ENCODE peak calls at places on chromosome 12, in four cellular contexts. One of them, this sample, is unnamed.

GRCh38 chr12:64796205-64796845 is 28.1 kb upstream of the TBC1D30 start:
- DNase-seq in stimulated activated CD4-positive, alpha-beta T cell treated with anti-CD3 and anti-CD28 coated beads, Interleukin-15, amount 100 ng/mL, for 1 hour: no peak
- DNase-seq in renal cortical epithelial cell: peak; percentile 94
- DNase-seq in activated T-cell treated with anti-CD3 and anti-CD28 coated beads, Interleukin-2, amount 50 U/mL, for 72 hours: peak; percentile 73
- DNase-seq in this sample: peak; percentile 30

GRCh38 chr12:123075591-123076171 is 75.2 kb downstream of the PITPNM2 start:
- DNase-seq in stimulated activated CD4-positive, alpha-beta T cell treated with anti-CD3 and anti-CD28 coated beads, Interleukin-15, amount 100 ng/mL, for 1 hour: peak; percentile 56
- DNase-seq in renal cortical epithelial cell: no peak
- DNase-seq in activated T-cell treated with anti-CD3 and anti-CD28 coated beads, Interleukin-2, amount 50 U/mL, for 72 hours: peak; percentile 81
- DNase-seq in this sample: peak; percentile 86

GRCh38 chr12:79939728-79940306 is 4.9 kb upstream of the PPP1R12A start:
- DNase-seq in stimulated activated CD4-positive, alpha-beta T cell treated with anti-CD3 and anti-CD28 coated beads, Interleukin-15, amount 100 ng/mL, for 1 hour: no peak
- DNase-seq in renal cortical epithelial cell: no peak
- DNase-seq in activated T-cell treated with anti-CD3 and anti-CD28 coated beads, Interleukin-2, amount 50 U/mL, for 72 hours: no peak
- DNase-seq in this sample: no peak

GRCh38 chr12:95118138-95118787 is 44.8 kb upstream of the NR2C1 start:
- DNase-seq in stimulated activated CD4-positive, alpha-beta T cell treated with anti-CD3 and anti-CD28 coated beads, Interleukin-15, amount 100 ng/mL, for 1 hour: no peak
- DNase-seq in renal cortical epithelial cell: peak; percentile 97
- DNase-seq in activated T-cell treated with anti-CD3 and anti-CD28 coated beads, Interleukin-2, amount 50 U/mL, for 72 hours: no peak
- DNase-seq in this sample: no peak

GRCh38 chr12:93453633-93454032 is 11.9 kb upstream of the UBE2N start:
- DNase-seq in stimulated activated CD4-positive, alpha-beta T cell treated with anti-CD3 and anti-CD28 coated beads, Interleukin-15, amount 100 ng/mL, for 1 hour: no peak
- DNase-seq in renal cortical epithelial cell: peak; percentile 89
- DNase-seq in activated T-cell treated with anti-CD3 and anti-CD28 coated beads, Interleukin-2, amount 50 U/mL, for 72 hours: no peak
- DNase-seq in this sample: no peak

GRCh38 chr12:47014474-47014873 is 64.9 kb upstream of the PCED1B start:
- DNase-seq in stimulated activated CD4-positive, alpha-beta T cell treated with anti-CD3 and anti-CD28 coated beads, Interleukin-15, amount 100 ng/mL, for 1 hour: no peak
- DNase-seq in renal cortical epithelial cell: peak; percentile 90
- DNase-seq in activated T-cell treated with anti-CD3 and anti-CD28 coated beads, Interleukin-2, amount 50 U/mL, for 72 hours: no peak
- DNase-seq in this sample: no peak

GRCh38 chr12:52156757-52157565 is 34.9 kb downstream of the KRT80 start:
- DNase-seq in stimulated activated CD4-positive, alpha-beta T cell treated with anti-CD3 and anti-CD28 coated beads, Interleukin-15, amount 100 ng/mL, for 1 hour: peak; percentile 51
- DNase-seq in renal cortical epithelial cell: no peak
- DNase-seq in activated T-cell treated with anti-CD3 and anti-CD28 coated beads, Interleukin-2, amount 50 U/mL, for 72 hours: peak; percentile 81
- DNase-seq in this sample: peak; percentile 64

GRCh38 chr12:16606936-16607335 is 974 bp upstream of the LMO3 start:
- DNase-seq in stimulated activated CD4-positive, alpha-beta T cell treated with anti-CD3 and anti-CD28 coated beads, Interleukin-15, amount 100 ng/mL, for 1 hour: no peak
- DNase-seq in renal cortical epithelial cell: no peak
- DNase-seq in activated T-cell treated with anti-CD3 and anti-CD28 coated beads, Interleukin-2, amount 50 U/mL, for 72 hours: no peak
- DNase-seq in this sample: no peak

GRCh38 chr12:1928439-1929121 is 10.1 kb upstream of the CACNA2D4 start:
- DNase-seq in stimulated activated CD4-positive, alpha-beta T cell treated with anti-CD3 and anti-CD28 coated beads, Interleukin-15, amount 100 ng/mL, for 1 hour: no peak
- DNase-seq in renal cortical epithelial cell: no peak
- DNase-seq in activated T-cell treated with anti-CD3 and anti-CD28 coated beads, Interleukin-2, amount 50 U/mL, for 72 hours: no peak
- DNase-seq in this sample: no peak

GRCh38 chr12:15152456-15152855 is 68.8 kb downstream of the RERG start:
- DNase-seq in stimulated activated CD4-positive, alpha-beta T cell treated with anti-CD3 and anti-CD28 coated beads, Interleukin-15, amount 100 ng/mL, for 1 hour: no peak
- DNase-seq in renal cortical epithelial cell: peak; percentile 45
- DNase-seq in activated T-cell treated with anti-CD3 and anti-CD28 coated beads, Interleukin-2, amount 50 U/mL, for 72 hours: no peak
- DNase-seq in this sample: no peak

GRCh38 chr12:103748002-103748401 is 93.0 kb downstream of the NT5DC3 start:
- DNase-seq in stimulated activated CD4-positive, alpha-beta T cell treated with anti-CD3 and anti-CD28 coated beads, Interleukin-15, amount 100 ng/mL, for 1 hour: no peak
- DNase-seq in renal cortical epithelial cell: peak; percentile 36
- DNase-seq in activated T-cell treated with anti-CD3 and anti-CD28 coated beads, Interleukin-2, amount 50 U/mL, for 72 hours: no peak
- DNase-seq in this sample: no peak

GRCh38 chr12:73421832-73422231 is 1115.8 kb upstream of the ATXN7L3B start:
- DNase-seq in stimulated activated CD4-positive, alpha-beta T cell treated with anti-CD3 and anti-CD28 coated beads, Interleukin-15, amount 100 ng/mL, for 1 hour: no peak
- DNase-seq in renal cortical epithelial cell: peak; percentile 2
- DNase-seq in activated T-cell treated with anti-CD3 and anti-CD28 coated beads, Interleukin-2, amount 50 U/mL, for 72 hours: no peak
- DNase-seq in this sample: no peak

GRCh38 chr12:101485015-101485414 is 9.9 kb downstream of the SPIC start:
- DNase-seq in stimulated activated CD4-positive, alpha-beta T cell treated with anti-CD3 and anti-CD28 coated beads, Interleukin-15, amount 100 ng/mL, for 1 hour: no peak
- DNase-seq in renal cortical epithelial cell: no peak
- DNase-seq in activated T-cell treated with anti-CD3 and anti-CD28 coated beads, Interleukin-2, amount 50 U/mL, for 72 hours: no peak
- DNase-seq in this sample: no peak

This sample was measured in activated naive CD8-positive, alpha-beta T cell treated with anti-CD3 and anti-CD28 coated beads for 36 hours.